ENCODE peak calls at places on chromosome 19, in nine cellular contexts. H is lower leg skin, O is brain microvascular endothelial cell, F is cardiac fibroblast, W is fibroblast of lung, U is fibroblast of pulmonary artery, X is kidney epithelial cell, L is esophagus squamous epithelium, G is MM.1S. E is an unnamed sample.

GRCh38 chr19:30815889-30816580 is 443.9 kb downstream of the ZNF536 start:
- DNase-seq in H (no peak), O (no peak), F (no peak), W (no peak), U (no peak), X (no peak), L (no peak), G (no peak), E (no peak)

GRCh38 chr19:36058481-36059179 is 3.9 kb downstream of the WDR62 start:
- DNase-seq in H (no peak), O (no peak), F (no peak), W (no peak), U (no peak), X (no peak), L (no peak), G (no peak), E (no peak)

GRCh38 chr19:33403221-33403972 is 29.9 kb downstream of the CEBPG start:
- DNase-seq in H (no peak), O (no peak), F (no peak), W (no peak), U (no peak), X (no peak), L (no peak), G (no peak), E (no peak)

GRCh38 chr19:55526216-55527196 is 10.4 kb downstream of the SBK2 start:
- DNase-seq in H (no peak), O (peak; percentile 62), F (peak; percentile 85), W (peak; percentile 52), U (peak; percentile 83), X (no peak), L (no peak), G (no peak), E (no peak)

GRCh38 chr19:39671739-39672363 is 16.1 kb downstream of the LGALS16 start:
- DNase-seq in H (no peak), O (peak; percentile 48), F (peak; percentile 57), W (peak; percentile 24), U (peak; percentile 68), X (no peak), L (no peak), G (peak; percentile 83), E (no peak)

GRCh38 chr19:54457773-54458647 is 5.6 kb downstream of the LENG9 start:
- DNase-seq in H (no peak), O (no peak), F (no peak), W (no peak), U (no peak), X (no peak), L (no peak), G (no peak), E (no peak)

GRCh38 chr19:55158848-55159793 is 1.6 kb upstream of the TNNI3 start:
- DNase-seq in H (no peak), O (peak; percentile 12), F (peak; percentile 78), W (no peak), U (peak; percentile 49), X (no peak), L (no peak), G (no peak), E (no peak)

GRCh38 chr19:55643733-55644116 is 276 bp downstream of the ZNF581 start:
- DNase-seq in H (no peak), O (no peak), F (no peak), W (no peak), U (no peak), X (no peak), L (no peak), G (no peak), E (no peak)

GRCh38 chr19:28908941-28909340 is 304.0 kb downstream of the UQCRFS1 start:
- DNase-seq in H (no peak), O (no peak), F (no peak), W (no peak), U (no peak), X (no peak), L (no peak), G (no peak), E (no peak)

GRCh38 chr19:3224346-3225325 is at the start of gene CELF5:
- DNase-seq in H (no peak), O (no peak), F (peak; percentile 37), W (no peak), U (peak; percentile 11), X (no peak), L (no peak), G (peak; percentile 37), E (no peak)

GRCh38 chr19:45632468-45633196 is 6.6 kb downstream of the EML2 start:
- DNase-seq in H (peak; percentile 90), O (peak; percentile 70), F (peak; percentile 96), W (peak; percentile 93), U (peak; percentile 91), X (peak; percentile 65), L (no peak), G (no peak), E (peak; percentile 61)

GRCh38 chr19:31145021-31145420 is 204.2 kb downstream of the TSHZ3 start:
- DNase-seq in H (peak; percentile 70), O (no peak), F (no peak), W (no peak), U (no peak), X (no peak), L (no peak), G (no peak), E (no peak)

GRCh38 chr19:29364224-29364726 is 151.3 kb upstream of the UQCRFS1 start:
- DNase-seq in H (no peak), O (no peak), F (no peak), W (no peak), U (no peak), X (no peak), L (no peak), G (no peak), E (no peak)

GRCh38 chr19:34838248-34838647 is 65.2 kb upstream of the ZNF599 start:
- DNase-seq in H (no peak), O (no peak), F (peak; percentile 25), W (no peak), U (peak; percentile 41), X (no peak), L (no peak), G (no peak), E (no peak)

GRCh38 chr19:42313840-42314755 is 989 bp downstream of the TMEM145 start:
- DNase-seq in H (no peak), O (no peak), F (no peak), W (no peak), U (no peak), X (no peak), L (no peak), G (no peak), E (no peak)

GRCh38 chr19:4776436-4777205 is 14.9 kb upstream of the FEM1A start:
- DNase-seq in H (no peak), O (no peak), F (no peak), W (no peak), U (no peak), X (no peak), L (no peak), G (no peak), E (no peak)

GRCh38 chr19:43332058-43332922 is 21.2 kb upstream of the CD177 start:
- DNase-seq in H (peak; percentile 72), O (no peak), F (no peak), W (no peak), U (no peak), X (no peak), L (no peak), G (no peak), E (no peak)

GRCh38 chr19:16117594-16118033 is 5.9 kb downstream of the RAB8A start:
- DNase-seq in H (no peak), O (no peak), F (no peak), W (no peak), U (no peak), X (no peak), L (no peak), G (peak; percentile 67), E (no peak)

GRCh38 chr19:42279902-42280760 is 11.1 kb downstream of the CIC start:
- DNase-seq in H (peak; percentile 99), O (peak; percentile 82), F (peak; percentile 96), W (peak; percentile 91), U (peak; percentile 93), X (no peak), L (no peak), G (peak; percentile 81), E (peak; percentile 87)

GRCh38 chr19:29062486-29063435 is 150.2 kb downstream of the UQCRFS1 start:
- DNase-seq in H (peak; percentile 77), O (no peak), F (no peak), W (no peak), U (no peak), X (no peak), L (no peak), G (no peak), E (no peak)

GRCh38 chr19:18297308-18297707 is 15.9 kb upstream of the JUND start:
- DNase-seq in H (no peak), O (no peak), F (peak; percentile 44), W (no peak), U (no peak), X (no peak), L (no peak), G (no peak), E (no peak)

GRCh38 chr19:8105471-8105870 is 43.9 kb downstream of the FBN3 start:
- DNase-seq in H (no peak), O (no peak), F (no peak), W (no peak), U (no peak), X (no peak), L (no peak), G (no peak), E (no peak)

GRCh38 chr19:1471514-1472107 is 7.4 kb downstream of the C19orf25 start:
- DNase-seq in H (no peak), O (no peak), F (no peak), W (no peak), U (no peak), X (no peak), L (no peak), G (no peak), E (no peak)
- TF ChIP-seq CTCF in H (no peak), O (peak; percentile 35), F (no peak), W (peak; percentile 5), U (no peak), X (no peak), L (no peak), G (peak; percentile 19), E (no peak)

DNA sequence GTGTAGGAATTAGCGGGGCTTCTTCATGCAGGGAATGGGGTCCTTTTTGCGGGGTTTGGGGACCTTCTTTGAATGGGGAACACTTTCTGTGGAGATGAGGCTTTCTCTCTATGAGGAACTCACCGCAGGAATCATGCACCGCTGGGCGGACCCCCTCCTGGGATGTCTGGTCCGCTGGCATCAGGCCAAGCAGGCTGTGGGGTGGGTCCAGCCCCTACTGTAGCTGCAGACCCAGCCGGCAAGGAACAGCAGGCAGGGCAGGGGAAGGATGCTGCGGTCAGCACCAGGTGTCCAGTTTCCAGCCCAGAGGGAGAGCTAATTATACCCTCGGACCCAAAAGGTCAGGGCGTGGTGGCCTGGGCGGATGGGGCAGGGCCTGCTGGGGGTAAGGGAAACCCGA is 1.8 kb downstream of the MYBPC2 start:
- DNase-seq in H (no peak), O (no peak), F (no peak), W (no peak), U (no peak), X (no peak), L (no peak), G (no peak), E (no peak)
- H3K4me3 ChIP-seq in H (no peak overlapping the region), O (no peak overlapping the region), F (no peak overlapping the region), W (no peak overlapping the region), U (no peak overlapping the region), X (no peak overlapping the region), L (no peak overlapping the region), G (no peak overlapping the region), E (no peak overlapping the region)

GRCh38 chr19:10219678-10220077 is 11.5 kb downstream of the S1PR2 start:
- DNase-seq in H (no peak), O (peak; percentile 63), F (peak; percentile 52), W (peak; percentile 44), U (peak; percentile 49), X (no peak), L (no peak), G (peak; percentile 98), E (no peak)
- TF ChIP-seq CTCF in H (no peak), O (peak; percentile 62), F (peak; percentile 53), W (peak; percentile 52), U (peak; percentile 56), X (peak; percentile 31), L (no peak), G (peak; percentile 79), E (no peak)

GRCh38 chr19:12886943-12887747 is at the start of gene KLF1:
- DNase-seq in H (no peak), O (no peak), F (no peak), W (no peak), U (no peak), X (no peak), L (no peak), G (no peak), E (no peak)
- H3K4me3 ChIP-seq in H (no peak within 1 kb of the TSS), O (no peak within 1 kb of the TSS), F (no peak within 1 kb of the TSS), W (no peak within 1 kb of the TSS), U (no peak within 1 kb of the TSS), X (no peak within 1 kb of the TSS), L (peak within 1 kb of the TSS; percentile 52), G (peak within 1 kb of the TSS; percentile 79), E (peak within 1 kb of the TSS; percentile 63)

E was measured in thoracic aorta.